ENCODE peak calls at places on chromosome X, in nine cellular contexts. K is PC-3, A is esophagus muscularis mucosa, S is WTC11, W is GM13977, V is BJ, E is foreskin fibroblast, L is MCF 10A, N is endodermal cell. Y is an unnamed sample.

GRCh38 chrX:56248492-56248891 is 16.3 kb downstream of the KLF8 start:
- DNase-seq in K (peak), A (no peak), S (peak), W (peak), V (no peak), E (no peak), L (peak), N (peak), Y (peak)

GRCh38 chrX:79477691-79478090 is 110.6 kb upstream of the ITM2A start:
- DNase-seq in K (peak), A (no peak), S (no peak), W (no peak), V (no peak), E (no peak), L (peak), N (no peak), Y (no peak)

GRCh38 chrX:38798956-38799355 is 2.3 kb upstream of the MID1IP1 start:
- DNase-seq in K (peak), A (no peak), S (no peak), W (no peak), V (no peak), E (peak), L (peak), N (no peak), Y (no peak)

GRCh38 chrX:4185086-4185485 is 471.6 kb upstream of the PRKX start:
- DNase-seq in K (no peak), A (no peak), S (no peak), W (no peak), V (no peak), E (no peak), L (no peak), N (no peak), Y (no peak)

GRCh38 chrX:42098897-42099296 is 175.5 kb upstream of the CASK start:
- DNase-seq in K (no peak), A (no peak), S (no peak), W (no peak), V (no peak), E (no peak), L (no peak), N (peak), Y (no peak)

GRCh38 chrX:118698516-118699247 is 28.7 kb upstream of the IL13RA1 start:
- DNase-seq in K (peak), A (no peak), S (no peak), W (no peak), V (no peak), E (peak), L (no peak), N (no peak), Y (no peak)

GRCh38 chrX:102155806-102156179 is at the start of gene BEX5:
- DNase-seq in K (peak), A (no peak), S (peak), W (no peak), V (no peak), E (no peak), L (peak), N (peak), Y (peak)

GRCh38 chrX:76279007-76279406 is 106.1 kb downstream of the PBDC1 start:
- DNase-seq in K (peak), A (no peak), S (peak), W (peak), V (no peak), E (peak), L (peak), N (peak), Y (peak)

GRCh38 chrX:115255003-115255402 is 21.1 kb upstream of the LRCH2 start:
- DNase-seq in K (no peak), A (no peak), S (no peak), W (no peak), V (no peak), E (no peak), L (no peak), N (no peak), Y (no peak)

GRCh38 chrX:51899741-51900140 is 6.3 kb downstream of the MAGED1 start:
- DNase-seq in K (no peak), A (no peak), S (no peak), W (no peak), V (peak), E (no peak), L (no peak), N (no peak), Y (no peak)

GRCh38 chrX:131477498-131477897 is 66.4 kb upstream of the OR13H1 start:
- DNase-seq in K (no peak), A (no peak), S (peak), W (no peak), V (no peak), E (no peak), L (no peak), N (peak), Y (no peak)

GRCh38 chrX:5402461-5402860 is 826.2 kb downstream of the NLGN4X start:
- DNase-seq in K (no peak), A (no peak), S (no peak), W (no peak), V (no peak), E (no peak), L (no peak), N (no peak), Y (no peak)

GRCh38 chrX:18390941-18391538 is 34.4 kb upstream of the CDKL5 start:
- DNase-seq in K (peak), A (no peak), S (peak), W (peak), V (no peak), E (peak), L (peak), N (peak), Y (peak)

GRCh38 chrX:24426340-24426913 is 38.7 kb upstream of the PDK3 start:
- DNase-seq in K (peak), A (no peak), S (no peak), W (no peak), V (no peak), E (no peak), L (peak), N (peak), Y (no peak)

GRCh38 chrX:153689654-153690465 is 2.1 kb downstream of the SLC6A8 start:
- DNase-seq in K (peak), A (no peak), S (peak), W (no peak), V (no peak), E (no peak), L (peak), N (peak), Y (no peak)
- TF ChIP-seq CTCF in K (peak), A (no peak), S (no peak), W (no peak), V (no peak), E (no peak), L (no peak), N (peak), Y (no peak)

DNA sequence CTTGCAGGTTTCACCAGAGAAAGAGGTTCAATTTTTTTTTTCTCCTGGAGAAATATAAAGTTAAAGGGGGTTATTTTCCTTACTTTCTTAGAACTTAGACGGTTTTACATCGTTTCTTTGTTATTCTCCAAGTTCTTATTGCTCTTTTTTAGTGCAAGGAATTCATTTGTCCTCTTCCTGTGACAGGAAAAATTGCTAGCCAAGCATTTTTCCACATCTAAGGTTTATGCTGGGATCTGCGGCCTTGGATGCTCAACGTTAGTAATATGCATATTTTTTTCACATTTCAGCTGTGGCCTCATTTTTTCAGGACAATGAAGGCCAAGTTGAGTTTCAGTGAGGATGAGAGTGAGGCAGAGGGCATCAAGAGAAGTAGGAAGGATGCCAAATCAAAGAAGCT is 948.9 kb downstream of the PCDH19 start:
- DNase-seq in K (no peak), A (no peak), S (no peak), W (no peak), V (no peak), E (no peak), L (no peak), N (no peak), Y (no peak)
- TF ChIP-seq CTCF in K (no peak), A (no peak), S (no peak), W (no peak), V (no peak), E (no peak), L (no peak), N (no peak), Y (no peak)

DNA sequence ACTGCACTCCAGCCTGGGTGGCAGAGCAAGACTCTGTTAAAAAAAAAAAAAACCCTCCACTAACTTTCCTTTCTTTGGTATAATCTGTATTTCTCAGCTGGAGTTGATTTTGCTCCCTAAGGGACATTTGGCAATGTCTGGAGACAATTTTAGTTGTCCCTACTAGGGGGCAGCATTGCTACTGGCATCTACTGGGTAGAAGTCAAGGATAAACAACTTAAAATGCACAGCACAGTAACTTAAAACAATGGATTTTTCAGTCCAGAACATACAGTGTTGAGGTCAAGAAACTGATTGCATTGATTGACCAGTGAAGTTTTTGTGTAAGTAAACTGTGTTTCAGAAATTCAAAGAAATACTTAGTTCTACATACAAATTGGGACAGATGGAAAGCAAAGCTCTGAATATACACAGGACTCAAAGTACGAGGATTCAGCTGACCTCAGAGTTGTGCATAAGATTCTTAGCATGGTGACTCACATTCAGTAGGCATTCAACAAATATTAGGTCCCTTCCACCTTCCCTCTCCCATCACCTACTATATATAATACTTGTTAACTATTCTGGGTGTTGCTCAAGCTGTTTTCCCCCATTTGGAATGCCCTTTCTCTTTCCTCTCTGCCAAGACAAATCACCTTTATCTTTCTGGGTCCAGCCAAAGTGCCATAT is 8.8 kb downstream of the DDX53 start:
- DNase-seq in K (peak), A (no peak), S (no peak), W (no peak), V (no peak), E (no peak), L (peak), N (no peak), Y (no peak)
- TF ChIP-seq CTCF in K (peak), A (peak), S (no peak), W (peak), V (peak), E (peak), L (peak), N (peak), Y (no peak)

GRCh38 chrX:40524423-40524822 is 56.3 kb upstream of the ATP6AP2 start:
- DNase-seq in K (no peak), A (no peak), S (no peak), W (no peak), V (no peak), E (no peak), L (no peak), N (no peak), Y (no peak)
- TF ChIP-seq CTCF in K (peak), A (no peak), S (no peak), W (no peak), V (peak), E (peak), L (no peak), N (peak), Y (no peak)

GRCh38 chrX:53481816-53482485 is 47.8 kb upstream of the HSD17B10 start:
- DNase-seq in K (peak), A (no peak), S (peak), W (peak), V (no peak), E (peak), L (peak), N (peak), Y (peak)
- TF ChIP-seq CTCF in K (peak), A (peak), S (peak), W (peak), V (peak), E (peak), L (peak), N (peak), Y (peak)

Y was measured in activated CD8-positive, alpha-beta T cell treated with anti-CD3 and anti-CD28 coated beads for 36 hours.